ENCODE peak calls at places on chromosomes 3 and 15, in four cellular contexts. R, K, U and V are unnamed samples.

GRCh38 chr15:69074011-69074842 is 59.7 kb downstream of the NOX5 start:
- DNase-seq in R (peak), K (peak), U (peak), V (no peak)

GRCh38 chr3:132555316-132556035 is 41.6 kb upstream of the ACKR4 start:
- DNase-seq in R (no peak), K (no peak), U (no peak), V (no peak)

GRCh38 chr3:129120254-129121004 is 1.2 kb downstream of the RAB43 start:
- DNase-seq in R (peak), K (peak), U (peak), V (peak)

GRCh38 chr15:70748281-70748747 is 15.0 kb downstream of the UACA start:
- DNase-seq in R (no peak), K (no peak), U (no peak), V (no peak)

GRCh38 chr3:105904683-105905320 is 36.0 kb upstream of the CBLB start:
- DNase-seq in R (peak), K (peak), U (no peak), V (no peak)

GRCh38 chr3:159451067-159451466 is 537.6 kb upstream of the IL12A start:
- DNase-seq in R (no peak), K (no peak), U (no peak), V (no peak)

GRCh38 chr3:155743616-155744015 is 1.3 kb downstream of the PLCH1 start:
- DNase-seq in R (no peak), K (no peak), U (no peak), V (no peak)

GRCh38 chr3:102505542-102505941 is 70.7 kb downstream of the ZPLD1 start:
- DNase-seq in R (no peak), K (no peak), U (no peak), V (no peak)

GRCh38 chr3:32249184-32249782 is 10.8 kb downstream of the CMTM8 start:
- DNase-seq in R (peak), K (peak), U (no peak), V (no peak)

GRCh38 chr3:187709155-187709554 is 6.8 kb upstream of the RTP2 start:
- DNase-seq in R (no peak), K (no peak), U (no peak), V (no peak)

GRCh38 chr3:193851416-193851815 is 258.4 kb downstream of the OPA1 start:
- DNase-seq in R (no peak), K (no peak), U (no peak), V (no peak)

GRCh38 chr15:31360158-31360561 is 33.5 kb downstream of the KLF13 start:
- DNase-seq in R (no peak), K (no peak), U (no peak), V (no peak)

GRCh38 chr3:194121881-194122280 is 14.1 kb upstream of the HES1 start:
- DNase-seq in R (no peak), K (peak), U (no peak), V (no peak)

GRCh38 chr15:39195988-39196486 is 384.8 kb upstream of the THBS1 start:
- DNase-seq in R (no peak), K (peak), U (no peak), V (no peak)

GRCh38 chr15:77738441-77739437 is 106.0 kb upstream of the LINGO1 start:
- DNase-seq in R (no peak), K (no peak), U (peak), V (no peak)

GRCh38 chr3:48507256-48508061 is 3.5 kb upstream of the SHISA5 start:
- DNase-seq in R (no peak), K (peak), U (peak), V (peak)

GRCh38 chr3:94234177-94234788 is 171.4 kb downstream of the NSUN3 start:
- DNase-seq in R (peak), K (peak), U (peak), V (no peak)

GRCh38 chr3:128605091-128606046 is 45.2 kb downstream of the RPN1 start:
- DNase-seq in R (no peak), K (no peak), U (no peak), V (no peak)

GRCh38 chr3:172143060-172143451 is 103.7 kb downstream of the FNDC3B start:
- DNase-seq in R (no peak), K (no peak), U (no peak), V (no peak)

GRCh38 chr3:133452603-133453313 is 52.9 kb downstream of the BFSP2 start:
- DNase-seq in R (no peak), K (no peak), U (peak), V (no peak)

GRCh38 chr15:29045717-29046116 is 159.9 kb downstream of the APBA2 start:
- DNase-seq in R (no peak), K (peak), U (no peak), V (peak)

GRCh38 chr3:36763850-36764703 is at the start of gene DCLK3:
- DNase-seq in R (no peak), K (no peak), U (peak), V (no peak)

GRCh38 chr3:99639579-99639978 is 1.2 kb downstream of the COL8A1 start:
- DNase-seq in R (no peak), K (peak), U (no peak), V (no peak)

GRCh38 chr3:127836004-127836882 is 13.9 kb upstream of the MGLL start:
- DNase-seq in R (no peak), K (no peak), U (no peak), V (no peak)

GRCh38 chr3:10464068-10464434 is 41.3 kb downstream of the ATP2B2 start:
- DNase-seq in R (no peak), K (no peak), U (no peak), V (no peak)

GRCh38 chr3:172746476-172746875 is 4.0 kb upstream of the ECT2 start:
- DNase-seq in R (no peak), K (peak), U (no peak), V (no peak)

GRCh38 chr3:142056656-142057330 is 92.6 kb downstream of the TFDP2 start:
- DNase-seq in R (no peak), K (no peak), U (no peak), V (no peak)

GRCh38 chr3:61663728-61664492 is 102.5 kb downstream of the PTPRG start:
- DNase-seq in R (peak), K (peak), U (peak), V (no peak)

GRCh38 chr15:96720656-96721055 is 390.2 kb downstream of the NR2F2 start:
- DNase-seq in R (no peak), K (no peak), U (no peak), V (no peak)

GRCh38 chr3:188690076-188690475 is 481.7 kb upstream of the TPRG1 start:
- DNase-seq in R (no peak), K (no peak), U (no peak), V (no peak)

GRCh38 chr3:169460035-169460434 is 203.5 kb downstream of the MECOM start:
- DNase-seq in R (no peak), K (no peak), U (no peak), V (no peak)

GRCh38 chr3:14144423-14145075 is 19.7 kb downstream of the TMEM43 start:
- DNase-seq in R (peak), K (peak), U (peak), V (peak)

GRCh38 chr3:98114264-98114663 is 16.3 kb upstream of the OR5H1 start:
- DNase-seq in R (no peak), K (no peak), U (no peak), V (no peak)

GRCh38 chr3:115341208-115341607 is 194.1 kb upstream of the ZBTB20 start:
- DNase-seq in R (no peak), K (peak), U (no peak), V (no peak)